ENCODE peak calls at places on chromosomes 16 and 17, in five cellular contexts. E is stimulated activated CD4-positive, alpha-beta T cell treated with anti-CD3 and anti-CD28 coated beads, TNF-alpha, amount 100 ng/mL, for 24 hours; J is EL; Q is lower leg skin; W is RPMI7951. X is an unnamed sample.

GRCh38 chr16:57823836-57824235 is 21.5 kb upstream of the KIFC3 start:
- DNase-seq in E (no peak), J (no peak), Q (no peak), W (peak), X (no peak)

GRCh38 chr17:76356803-76357456 is 3.2 kb upstream of the PRPSAP1 start:
- DNase-seq in E (no peak), J (no peak), Q (no peak), W (no peak), X (no peak)

GRCh38 chr17:20988001-20988641 is 54.7 kb downstream of the USP22 start:
- DNase-seq in E (no peak), J (no peak), Q (peak), W (no peak), X (no peak)

GRCh38 chr16:19804538-19805323 is 79.9 kb downstream of the GPRC5B start:
- DNase-seq in E (peak), J (no peak), Q (peak), W (no peak), X (no peak)

GRCh38 chr16:47716571-47716970 is 255.4 kb downstream of the PHKB start:
- DNase-seq in E (no peak), J (no peak), Q (no peak), W (peak), X (no peak)

GRCh38 chr17:42660692-42661345 is 1.7 kb downstream of the TUBG2 start:
- DNase-seq in E (no peak), J (peak), Q (no peak), W (peak), X (no peak)

GRCh38 chr16:31505483-31505882 is 2.7 kb downstream of the RUSF1 start:
- DNase-seq in E (no peak), J (no peak), Q (no peak), W (no peak), X (no peak)

GRCh38 chr17:60920107-60920506 is 242.5 kb downstream of the BCAS3 start:
- DNase-seq in E (no peak), J (no peak), Q (no peak), W (no peak), X (no peak)